ENCODE peak calls at places on chromosomes 1 and 21, in five cellular contexts. R is neural crest cell, D is GM13977, I is AG10803, J is HFFc6. C is an unnamed sample.

GRCh38 chr1:15952317-15953258 is 23.3 kb downstream of the ZBTB17 start:
- DNase-seq in R (no peak), D (no peak), I (peak), J (peak), C (peak)

GRCh38 chr1:211703812-211704566 is 28.6 kb upstream of the NEK2 start:
- DNase-seq in R (no peak), D (no peak), I (no peak), J (no peak), C (no peak)

GRCh38 chr1:242002072-242002471 is 3.2 kb upstream of the MAP1LC3C start:
- DNase-seq in R (no peak), D (no peak), I (peak), J (no peak), C (peak)

GRCh38 chr1:28031173-28031572 is 57.2 kb downstream of the EYA3 start:
- DNase-seq in R (no peak), D (no peak), I (peak), J (peak), C (no peak)

GRCh38 chr1:154263465-154264332 is 8.7 kb upstream of the HAX1 start:
- DNase-seq in R (no peak), D (no peak), I (no peak), J (no peak), C (peak)

GRCh38 chr1:156936721-156937220 is 16.3 kb downstream of the LRRC71 start:
- DNase-seq in R (no peak), D (no peak), I (no peak), J (no peak), C (no peak)

GRCh38 chr21:45054927-45055612 is 19.3 kb upstream of the ADARB1 start:
- DNase-seq in R (no peak), D (no peak), I (no peak), J (no peak), C (no peak)

GRCh38 chr1:157092831-157093230 is 6.8 kb downstream of the ETV3L start:
- DNase-seq in R (no peak), D (no peak), I (no peak), J (no peak), C (no peak)

GRCh38 chr1:47460040-47460439 is 22.2 kb downstream of the FOXD2 start:
- DNase-seq in R (no peak), D (no peak), I (no peak), J (no peak), C (no peak)

GRCh38 chr1:231724876-231725647 is 98.5 kb downstream of the DISC1 start:
- DNase-seq in R (peak), D (peak), I (peak), J (peak), C (peak)

GRCh38 chr21:34372321-34372720 is 3.0 kb upstream of the SMIM11 start:
- DNase-seq in R (no peak), D (no peak), I (no peak), J (no peak), C (no peak)

GRCh38 chr21:34343347-34344057 is 20.3 kb upstream of the KCNE2 start:
- DNase-seq in R (no peak), D (no peak), I (no peak), J (no peak), C (no peak)

GRCh38 chr1:201885531-201886075 is 3.1 kb upstream of the SHISA4 start:
- DNase-seq in R (no peak), D (peak), I (peak), J (peak), C (peak)

GRCh38 chr1:152836881-152837280 is 5.8 kb upstream of the LCE6A start:
- DNase-seq in R (no peak), D (no peak), I (no peak), J (no peak), C (no peak)

GRCh38 chr1:25958475-25958874 is 39.4 kb downstream of the PAFAH2 start:
- DNase-seq in R (no peak), D (no peak), I (peak), J (peak), C (peak)

GRCh38 chr1:242530761-242531160 is 6.3 kb upstream of the PLD5 start:
- DNase-seq in R (no peak), D (no peak), I (no peak), J (no peak), C (no peak)

GRCh38 chr1:114342376-114342775 is 168.6 kb downstream of the TRIM33 start:
- DNase-seq in R (no peak), D (no peak), I (no peak), J (no peak), C (no peak)

GRCh38 chr1:208131631-208132286 is 112.4 kb downstream of the PLXNA2 start:
- DNase-seq in R (no peak), D (no peak), I (no peak), J (no peak), C (no peak)

GRCh38 chr1:156392427-156392826 is 23.4 kb downstream of the RHBG start:
- DNase-seq in R (no peak), D (no peak), I (no peak), J (no peak), C (no peak)

GRCh38 chr21:37149411-37149810 is 76.4 kb downstream of the TTC3 start:
- DNase-seq in R (no peak), D (no peak), I (peak), J (peak), C (peak)

GRCh38 chr1:234608026-234608719 is 1.8 kb downstream of the IRF2BP2 start:
- DNase-seq in R (peak), D (peak), I (peak), J (peak), C (peak)

GRCh38 chr1:186781731-186782130 is 47.0 kb upstream of the PLA2G4A start:
- DNase-seq in R (no peak), D (no peak), I (no peak), J (no peak), C (no peak)

GRCh38 chr21:46098303-46099141 is 610 bp downstream of the COL6A2 start:
- DNase-seq in R (no peak), D (no peak), I (no peak), J (no peak), C (no peak)

GRCh38 chr1:207752456-207753132 is 740 bp downstream of the CD46 start:
- DNase-seq in R (no peak), D (peak), I (peak), J (no peak), C (peak)

GRCh38 chr1:225230483-225230882 is 197.4 kb downstream of the LBR start:
- DNase-seq in R (no peak), D (no peak), I (no peak), J (no peak), C (no peak)

GRCh38 chr1:4825841-4826450 is 171.5 kb downstream of the AJAP1 start:
- DNase-seq in R (no peak), D (peak), I (peak), J (no peak), C (no peak)

GRCh38 chr21:27301216-27301615 is 334.3 kb upstream of the ADAMTS5 start:
- DNase-seq in R (no peak), D (no peak), I (peak), J (no peak), C (peak)

GRCh38 chr1:226332947-226333346 is 24.0 kb upstream of the LIN9 start:
- DNase-seq in R (no peak), D (no peak), I (no peak), J (peak), C (no peak)

GRCh38 chr1:10398278-10398733 is 558 bp upstream of the PGD start:
- DNase-seq in R (no peak), D (no peak), I (peak), J (no peak), C (no peak)

GRCh38 chr1:10396870-10397269 is 2.0 kb upstream of the PGD start:
- DNase-seq in R (no peak), D (no peak), I (no peak), J (no peak), C (no peak)

GRCh38 chr1:10399487-10399917 is 638 bp downstream of the PGD start:
- DNase-seq in R (peak), D (no peak), I (peak), J (peak), C (peak)

GRCh38 chr1:10400013-10400412 is 1.1 kb downstream of the PGD start:
- DNase-seq in R (no peak), D (no peak), I (no peak), J (no peak), C (no peak)

GRCh38 chr1:10398734-10399486 is at the start of gene PGD:
- DNase-seq in R (peak), D (peak), I (peak), J (peak), C (peak)
- TF ChIP-seq CTCF in R (no peak), D (no peak), I (no peak), J (peak), C (no peak)

GRCh38 chr1:227544067-227544655 is 19.2 kb upstream of the ZNF678 start:
- DNase-seq in R (no peak), D (no peak), I (no peak), J (no peak), C (no peak)

GRCh38 chr1:227541796-227542152 is 21.6 kb upstream of the ZNF678 start:
- DNase-seq in R (no peak), D (no peak), I (no peak), J (no peak), C (peak)

GRCh38 chr1:227543283-227544066 is 19.9 kb upstream of the ZNF678 start:
- DNase-seq in R (no peak), D (no peak), I (no peak), J (no peak), C (no peak)

GRCh38 chr1:227541129-227541528 is 22.2 kb upstream of the ZNF678 start:
- DNase-seq in R (no peak), D (no peak), I (no peak), J (no peak), C (no peak)

GRCh38 chr1:227542153-227543120 is 20.9 kb upstream of the ZNF678 start:
- DNase-seq in R (peak), D (peak), I (peak), J (peak), C (peak)
- TF ChIP-seq CTCF in R (peak), D (peak), I (peak), J (peak), C (peak)

GRCh38 chr1:44652445-44653106 is 21.7 kb downstream of the TMEM53 start:
- DNase-seq in R (peak), D (peak), I (peak), J (peak), C (no peak)
- TF ChIP-seq CTCF in R (peak), D (peak), I (peak), J (peak), C (peak)

GRCh38 chr1:205423248-205423647 is 1.4 kb upstream of the LEMD1 start:
- DNase-seq in R (no peak), D (no peak), I (no peak), J (no peak), C (no peak)
- TF ChIP-seq CTCF in R (no peak), D (no peak), I (no peak), J (no peak), C (no peak)

GRCh38 chr1:72284398-72285073 is 2.2 kb upstream of the NEGR1 start:
- DNase-seq in R (peak), D (peak), I (peak), J (peak), C (peak)
- TF ChIP-seq CTCF in R (no peak), D (no peak), I (peak), J (peak), C (no peak)